ENCODE peak calls at places on chromosome 4, in five cellular contexts. G is IMR-90, Z is kidney, R is lung, N is mucosa of descending colon. V is an unnamed sample.

GRCh38 chr4:76772498-76773106 is 125.3 kb downstream of the SOWAHB start:
- DNase-seq in G (peak), Z (no peak), R (no peak), N (no peak), V (no peak)

GRCh38 chr4:95694411-95694810 is 145.5 kb upstream of the PDHA2 start:
- DNase-seq in G (no peak), Z (no peak), R (no peak), N (no peak), V (no peak)

GRCh38 chr4:127400736-127401346 is 231.9 kb upstream of the INTU start:
- DNase-seq in G (peak), Z (no peak), R (peak), N (peak), V (peak)

GRCh38 chr4:74555231-74555630 is 110.3 kb downstream of the AREG start:
- DNase-seq in G (peak), Z (no peak), R (no peak), N (no peak), V (no peak)

GRCh38 chr4:156634612-156635011 is 337.0 kb downstream of the PDGFC start:
- DNase-seq in G (peak), Z (no peak), R (no peak), N (no peak), V (no peak)

GRCh38 chr4:74109894-74110605 is 11.1 kb upstream of the CXCL2 start:
- DNase-seq in G (peak), Z (no peak), R (no peak), N (no peak), V (peak)

GRCh38 chr4:128393111-128393704 is 105.6 kb upstream of the PGRMC2 start:
- DNase-seq in G (peak), Z (no peak), R (no peak), N (no peak), V (peak)

GRCh38 chr4:168384437-168385141 is 66.0 kb upstream of the DDX60 start:
- DNase-seq in G (peak), Z (no peak), R (no peak), N (no peak), V (peak)

GRCh38 chr4:41143721-41144379 is 70.5 kb downstream of the APBB2 start:
- DNase-seq in G (no peak), Z (no peak), R (no peak), N (no peak), V (no peak)

DNA sequence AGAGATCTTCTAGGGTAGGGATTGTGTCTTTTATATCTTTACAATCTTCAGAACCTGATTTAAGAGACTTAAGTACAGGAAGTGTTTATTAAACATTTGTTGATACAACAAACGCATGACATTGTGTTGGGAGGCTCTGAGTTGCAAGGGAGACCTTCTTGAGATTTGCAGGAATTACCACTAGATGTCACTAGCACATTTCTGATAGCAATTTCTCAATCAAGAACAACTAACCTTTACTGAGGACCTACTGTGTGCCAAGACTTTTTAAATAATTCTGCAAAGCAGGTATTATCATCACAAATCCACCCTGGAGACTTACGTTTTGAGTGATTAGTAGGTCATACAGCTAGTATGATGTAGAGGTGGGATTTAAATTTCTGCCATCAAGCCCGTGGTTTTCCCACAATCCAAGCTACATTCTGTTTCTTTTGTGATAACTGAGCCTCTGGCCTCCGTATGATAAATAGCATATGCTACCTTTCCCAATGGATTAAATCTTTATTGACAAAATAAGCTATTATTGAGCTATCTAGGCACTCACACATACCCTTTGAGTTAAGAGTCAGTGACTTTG is 986.0 kb downstream of the CCSER1 start:
- DNase-seq in G (peak), Z (no peak), R (no peak), N (no peak), V (no peak)
- TF ChIP-seq CTCF in G (peak), Z (peak), R (no peak), N (peak), V (peak)

GRCh38 chr4:34323549-34324325 is 1920.6 kb downstream of the ARAP2 start:
- DNase-seq in G (peak), Z (no peak), R (no peak), N (no peak), V (peak)
- TF ChIP-seq CTCF in G (peak), Z (no peak), R (no peak), N (no peak), V (peak)

GRCh38 chr4:152454398-152455011 is 81.4 kb downstream of the FBXW7 start:
- DNase-seq in G (peak), Z (no peak), R (no peak), N (no peak), V (peak)
- TF ChIP-seq CTCF in G (peak), Z (peak), R (peak), N (no peak), V (peak)

DNA sequence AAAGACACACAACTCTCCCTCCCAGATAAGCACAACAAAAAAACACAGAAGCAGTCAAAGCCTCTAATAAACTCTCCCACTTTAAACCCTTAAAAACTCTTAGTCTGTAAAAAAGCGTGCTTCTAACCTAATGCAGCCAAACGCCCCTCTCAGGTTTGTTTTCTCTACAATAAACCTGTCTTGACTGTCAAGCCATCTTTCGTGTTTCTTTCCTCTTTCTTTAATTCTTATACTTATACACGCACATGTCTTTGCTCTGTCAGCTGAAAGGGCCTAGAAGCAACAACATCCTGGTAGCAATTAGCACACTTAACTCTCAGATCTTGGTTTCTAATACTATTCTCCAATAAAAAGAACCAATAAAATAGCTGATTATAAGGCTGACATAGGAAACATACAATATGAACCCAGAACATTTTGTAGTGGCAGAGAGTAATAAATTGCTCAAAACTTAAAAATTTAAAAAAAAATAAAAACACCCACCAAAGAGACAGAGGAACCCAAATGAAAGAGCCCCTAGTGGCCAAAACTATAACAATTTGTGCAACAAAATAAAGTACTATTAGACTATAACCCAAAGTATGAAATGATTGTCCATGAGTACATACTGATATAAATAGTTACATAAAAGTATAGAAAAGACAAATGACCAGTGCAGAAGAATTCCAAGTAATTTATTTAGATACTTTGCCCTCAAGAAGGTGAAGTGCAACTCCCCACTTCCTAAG is 440.4 kb upstream of the ADGRL3 start:
- DNase-seq in G (no peak), Z (no peak), R (no peak), N (no peak), V (no peak)
- TF ChIP-seq CTCF in G (no peak), Z (no peak), R (no peak), N (no peak), V (no peak)

DNA sequence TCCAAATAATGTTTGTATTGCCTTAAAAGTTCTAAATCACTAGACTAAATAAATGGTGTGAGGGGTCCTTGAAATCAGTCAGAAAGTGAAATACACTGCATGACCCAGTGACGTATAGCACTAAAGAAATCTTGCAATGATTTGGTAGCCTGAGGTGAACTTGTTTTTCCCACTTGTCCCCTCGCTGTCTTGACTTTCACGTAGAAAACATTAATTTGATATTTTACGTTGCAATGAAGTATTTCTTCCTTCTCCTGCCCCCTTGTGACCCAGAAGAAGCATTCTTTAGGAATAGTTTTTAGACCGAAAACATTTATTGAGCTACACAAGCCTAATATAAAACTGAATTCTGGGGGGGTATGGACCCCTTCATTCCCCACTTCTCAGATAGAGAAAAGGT is 3.7 kb downstream of the KLB start:
- DNase-seq in G (no peak), Z (no peak), R (no peak), N (no peak), V (no peak)
- TF ChIP-seq CTCF in G (peak), Z (peak), R (no peak), N (no peak), V (peak)

DNA sequence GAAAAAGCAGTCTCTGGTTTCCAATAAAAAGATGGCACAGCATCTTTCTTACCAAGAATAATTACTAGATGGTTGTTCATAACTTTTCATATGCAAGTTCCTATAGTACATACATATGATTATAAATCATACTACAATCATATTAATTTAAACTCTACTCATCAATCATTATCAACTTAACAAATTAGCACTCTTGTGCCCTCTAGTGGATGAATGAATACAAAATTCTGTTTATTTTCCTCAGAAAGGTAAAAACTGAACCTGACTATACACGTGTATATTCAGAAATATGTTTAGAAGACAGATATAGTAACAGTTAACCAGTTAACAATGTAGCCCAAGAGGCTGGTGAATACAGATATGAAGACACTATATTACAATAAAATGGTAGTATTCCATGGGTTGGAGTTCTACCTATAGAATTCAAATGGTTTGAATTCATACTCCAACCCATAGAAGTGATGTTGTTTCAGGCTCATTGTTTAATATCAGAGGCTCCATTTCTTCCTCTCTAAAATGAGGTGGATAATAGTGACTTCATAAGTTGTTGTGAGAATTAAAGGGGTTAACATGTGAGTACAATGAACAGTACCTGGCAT is 100.0 kb downstream of the ADAMTS3 start:
- DNase-seq in G (peak), Z (no peak), R (no peak), N (no peak), V (no peak)
- TF ChIP-seq CTCF in G (peak), Z (peak), R (no peak), N (no peak), V (peak)

GRCh38 chr4:28378109-28378830 is 1517.6 kb downstream of the STIM2 start:
- DNase-seq in G (no peak), Z (no peak), R (no peak), N (no peak), V (no peak)
- TF ChIP-seq CTCF in G (no peak), Z (no peak), R (no peak), N (no peak), V (peak)

GRCh38 chr4:85756938-85757337 is 282.0 kb downstream of the ARHGAP24 start:
- DNase-seq in G (peak), Z (no peak), R (no peak), N (no peak), V (peak)
- TF ChIP-seq CTCF in G (peak), Z (peak), R (no peak), N (no peak), V (peak)